ENCODE peak calls at places on chromosomes 1 and 21, in nine cellular contexts. R, Z, B, U, T, Q, P, S and Y are unnamed samples.
A peak's percentile ranks its signal among the peaks of the same experiment; 100 is the strongest.

GRCh38 chr1:60833173-60833572 is 249.2 kb upstream of the NFIA start:
- DNase-seq in R (no peak), Z (no peak), B (no peak), U (no peak), T (no peak), Q (no peak), P (no peak), S (no peak), Y (no peak)

GRCh38 chr1:155978325-155978972 is at the start of gene ARHGEF2:
- DNase-seq in R (peak; percentile 96), Z (peak; percentile 71), B (peak; percentile 90), U (peak; percentile 84), T (peak; percentile 79), Q (peak; percentile 86), P (peak; percentile 68), S (peak; percentile 68), Y (peak; percentile 95)

GRCh38 chr1:43978264-43978550 is 803 bp upstream of the B4GALT2 start:
- DNase-seq in R (peak; percentile 83), Z (no peak), B (no peak), U (no peak), T (no peak), Q (no peak), P (no peak), S (no peak), Y (no peak)

GRCh38 chr21:39387461-39388037 is 38.7 kb upstream of the HMGN1 start:
- DNase-seq in R (peak; percentile 97), Z (peak; percentile 79), B (peak; percentile 88), U (peak; percentile 95), T (peak; percentile 87), Q (peak; percentile 93), P (peak; percentile 91), S (peak; percentile 90), Y (peak; percentile 99)

GRCh38 chr1:197400522-197400902 is 132.5 kb downstream of the CRB1 start:
- DNase-seq in R (no peak), Z (no peak), B (no peak), U (no peak), T (no peak), Q (no peak), P (no peak), S (no peak), Y (no peak)

GRCh38 chr1:229664133-229664689 is 38.2 kb downstream of the URB2 start:
- DNase-seq in R (no peak), Z (no peak), B (no peak), U (peak; percentile 41), T (peak; percentile 72), Q (no peak), P (peak; percentile 59), S (peak; percentile 71), Y (peak; percentile 1)

GRCh38 chr1:172107261-172107820 is 266.0 kb downstream of the DNM3 start:
- DNase-seq in R (no peak), Z (no peak), B (no peak), U (no peak), T (no peak), Q (no peak), P (no peak), S (no peak), Y (no peak)

GRCh38 chr1:8167936-8168335 is 141.8 kb upstream of the ERRFI1 start:
- DNase-seq in R (no peak), Z (no peak), B (no peak), U (no peak), T (no peak), Q (no peak), P (no peak), S (no peak), Y (no peak)

GRCh38 chr1:210252621-210253041 is 20.0 kb downstream of the SERTAD4 start:
- DNase-seq in R (no peak), Z (no peak), B (no peak), U (no peak), T (no peak), Q (peak; percentile 61), P (no peak), S (no peak), Y (peak; percentile 85)

GRCh38 chr1:8328271-8328670 is 10.4 kb downstream of the SLC45A1 start:
- DNase-seq in R (no peak), Z (no peak), B (no peak), U (no peak), T (no peak), Q (no peak), P (no peak), S (no peak), Y (no peak)

GRCh38 chr1:155017946-155018316 is 15.3 kb downstream of the ZBTB7B start:
- DNase-seq in R (no peak), Z (no peak), B (no peak), U (peak; percentile 42), T (no peak), Q (no peak), P (no peak), S (no peak), Y (peak; percentile 62)

GRCh38 chr1:59908084-59908483 is 18.5 kb downstream of the CYP2J2 start:
- DNase-seq in R (no peak), Z (no peak), B (no peak), U (no peak), T (no peak), Q (no peak), P (no peak), S (no peak), Y (no peak)

GRCh38 chr1:110336300-110337039 is 2.7 kb upstream of the RBM15 start:
- DNase-seq in R (no peak), Z (peak; percentile 27), B (no peak), U (no peak), T (no peak), Q (peak; percentile 32), P (no peak), S (no peak), Y (no peak)

GRCh38 chr1:27527857-27528700 is 38.1 kb upstream of the WASF2 start:
- DNase-seq in R (peak; percentile 85), Z (peak; percentile 83), B (no peak), U (peak; percentile 80), T (peak; percentile 31), Q (peak; percentile 75), P (no peak), S (peak; percentile 76), Y (peak; percentile 91)

GRCh38 chr1:172040466-172040865 is 199.2 kb downstream of the DNM3 start:
- DNase-seq in R (no peak), Z (peak; percentile 99), B (no peak), U (no peak), T (no peak), Q (no peak), P (no peak), S (no peak), Y (no peak)

GRCh38 chr1:62029704-62030103 is 164.9 kb upstream of the L1TD1 start:
- DNase-seq in R (no peak), Z (no peak), B (no peak), U (no peak), T (no peak), Q (no peak), P (no peak), S (no peak), Y (no peak)
- H3K4me3 ChIP-seq in R (no peak overlapping the region), Z (no peak overlapping the region), B (no peak overlapping the region), U (no peak overlapping the region), T (no peak overlapping the region), Q (no peak overlapping the region), P (no peak overlapping the region), S (no peak overlapping the region), Y (no peak overlapping the region)

DNA sequence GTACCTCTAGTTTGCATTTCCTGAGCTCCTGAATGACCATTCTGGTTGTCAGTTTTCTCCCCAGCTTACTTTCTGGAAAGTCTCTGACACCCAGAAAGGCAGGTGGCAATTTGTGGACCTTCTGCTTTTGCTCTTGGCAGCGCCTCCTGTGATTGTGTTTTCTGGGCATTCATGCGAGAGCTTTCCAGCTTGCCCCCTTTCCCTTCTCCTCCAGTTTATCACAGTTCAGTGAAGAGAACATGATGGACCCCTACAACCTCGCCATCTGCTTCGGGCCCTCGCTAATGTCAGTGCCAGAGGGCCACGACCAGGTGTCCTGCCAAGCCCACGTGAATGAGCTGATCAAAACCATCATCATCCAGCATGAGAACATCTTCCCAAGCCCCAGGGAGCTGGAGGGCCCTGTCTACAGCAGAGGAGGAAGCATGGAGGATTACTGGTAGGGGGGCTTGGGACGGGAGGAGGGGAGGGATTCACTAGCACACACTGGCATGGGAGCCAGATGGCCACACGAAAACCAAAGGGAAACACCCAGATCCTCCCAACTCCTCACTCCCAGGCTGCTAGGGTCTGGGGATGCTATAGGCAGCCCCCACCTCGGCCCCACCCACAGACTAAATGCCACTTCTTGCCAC is 24.3 kb upstream of the IKBKE start:
- DNase-seq in R (no peak), Z (no peak), B (no peak), U (no peak), T (no peak), Q (no peak), P (no peak), S (no peak), Y (no peak)
- H3K36me3 ChIP-seq in R (peaks cover 70% of the 10 kb centered on the region), Z (peaks cover 8% of the 10 kb centered on the region), B (peaks cover 55% of the 10 kb centered on the region), U (no peaks in the 10 kb centered on the region), T (no peaks in the 10 kb centered on the region), Q (peaks cover 22% of the 10 kb centered on the region), P (no peaks in the 10 kb centered on the region), S (no peaks in the 10 kb centered on the region), Y (peaks cover 2% of the 10 kb centered on the region)

DNA sequence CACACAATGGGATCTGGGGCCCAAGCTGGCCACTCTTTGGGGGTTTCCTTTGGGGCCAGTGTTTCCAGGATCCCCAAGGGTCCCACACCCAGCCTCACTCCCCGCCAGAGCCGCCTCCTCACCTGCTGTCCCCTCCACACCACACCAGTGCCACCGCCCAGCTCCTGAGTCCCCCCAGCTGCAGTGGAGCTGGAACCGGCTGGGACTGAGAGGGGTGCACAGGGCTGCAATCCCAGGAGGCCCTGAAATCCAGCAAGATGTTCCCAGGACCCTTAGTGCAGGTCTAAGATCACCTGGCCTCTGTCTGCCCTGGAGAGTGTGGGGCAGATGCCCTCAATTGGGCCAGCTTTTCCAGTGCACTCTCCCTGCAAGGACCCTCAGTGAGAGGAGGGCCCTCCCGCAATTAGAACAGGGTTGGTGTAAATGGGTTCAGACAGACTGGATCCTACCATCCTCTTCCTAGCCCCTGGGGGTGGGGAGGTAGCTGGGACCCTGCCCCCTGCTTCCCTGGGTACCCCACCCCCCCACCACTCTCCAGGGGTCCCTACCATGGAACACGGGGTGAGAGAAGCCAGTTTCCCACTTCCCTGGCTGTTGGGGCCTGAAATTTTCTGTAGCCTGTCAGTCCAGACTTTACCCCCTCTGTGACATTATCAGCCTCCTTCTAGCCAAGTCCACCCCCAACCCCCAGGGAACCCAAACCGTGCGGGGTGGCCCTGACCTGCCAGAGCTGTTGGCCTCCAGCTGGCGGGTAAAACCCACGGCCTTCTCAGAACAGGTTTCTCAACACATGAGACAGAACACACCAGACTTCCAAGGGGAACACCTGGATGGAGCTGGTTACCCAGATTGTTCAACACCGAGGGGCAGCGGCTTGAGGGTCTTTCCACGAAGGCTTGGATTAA is 7.0 kb downstream of the KRTAP10-12 start:
- DNase-seq in R (peak; percentile 73), Z (no peak), B (no peak), U (no peak), T (no peak), Q (no peak), P (no peak), S (no peak), Y (peak; percentile 68)
- H3K27me3 ChIP-seq in R (peaks cover 63% of the 10 kb centered on the region), Z (no peaks in the 10 kb centered on the region), B (no peaks in the 10 kb centered on the region), U (no peaks in the 10 kb centered on the region), T (peaks cover 46% of the 10 kb centered on the region), Q (peaks cover 77% of the 10 kb centered on the region), P (peaks cover 61% of the 10 kb centered on the region), S (peaks cover 15% of the 10 kb centered on the region), Y (peaks cover 41% of the 10 kb centered on the region)

DNA sequence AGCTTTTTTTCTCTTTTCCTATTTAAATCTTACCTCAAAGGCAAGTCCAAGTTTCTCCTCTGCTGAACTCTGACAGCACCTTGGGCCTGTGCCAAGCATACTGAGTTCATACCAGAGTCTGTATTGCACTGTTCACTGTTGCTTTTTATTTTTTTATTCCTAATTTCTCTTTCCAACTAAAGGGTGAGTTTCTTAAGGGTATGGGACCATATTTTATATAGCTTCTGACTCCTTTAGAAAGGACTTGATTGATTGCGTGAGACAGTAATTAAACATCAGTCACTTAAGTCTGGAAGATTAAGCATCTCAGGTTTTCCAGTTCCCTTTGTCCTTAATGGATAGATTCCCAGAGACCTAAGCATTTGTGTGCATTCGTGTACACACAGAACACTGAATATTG is 69.9 kb downstream of the CACHD1 start:
- DNase-seq in R (no peak), Z (no peak), B (peak; percentile 77), U (peak; percentile 85), T (no peak), Q (peak; percentile 74), P (no peak), S (no peak), Y (no peak)
- H3K4me3 ChIP-seq in R (peak overlapping the region; percentile 62), Z (no peak overlapping the region), B (no peak overlapping the region), U (peak overlapping the region; percentile 0), T (no peak overlapping the region), Q (no peak overlapping the region), P (no peak overlapping the region), S (no peak overlapping the region), Y (no peak overlapping the region)